ENCODE peak calls at places on chromosomes 1 and 21, in four cellular contexts. One of them, this sample, is unnamed.

GRCh38 chr1:62288669-62289068 is 30.6 kb downstream of the KANK4 start:
- DNase-seq in activated CD4-positive, alpha-beta T cell treated with anti-CD3 and anti-CD28 coated beads, Interleukin-2, amount 10 ng/mL, durations not matched to agents 24 days and 14 days: no peak
- DNase-seq in non-pigmented ciliary epithelial cell: no peak
- DNase-seq in H9: no peak
- DNase-seq in this sample: no peak

GRCh38 chr1:100597069-100597741 is 59.3 kb downstream of the GPR88 start:
- DNase-seq in activated CD4-positive, alpha-beta T cell treated with anti-CD3 and anti-CD28 coated beads, Interleukin-2, amount 10 ng/mL, durations not matched to agents 24 days and 14 days: no peak
- DNase-seq in non-pigmented ciliary epithelial cell: peak; percentile 83
- DNase-seq in H9: no peak
- DNase-seq in this sample: no peak

GRCh38 chr21:28639742-28640141 is 352.9 kb downstream of the LTN1 start:
- DNase-seq in activated CD4-positive, alpha-beta T cell treated with anti-CD3 and anti-CD28 coated beads, Interleukin-2, amount 10 ng/mL, durations not matched to agents 24 days and 14 days: no peak
- DNase-seq in non-pigmented ciliary epithelial cell: no peak
- DNase-seq in H9: no peak
- DNase-seq in this sample: no peak

GRCh38 chr1:166182281-166182680 is 15.5 kb upstream of the FAM78B start:
- DNase-seq in activated CD4-positive, alpha-beta T cell treated with anti-CD3 and anti-CD28 coated beads, Interleukin-2, amount 10 ng/mL, durations not matched to agents 24 days and 14 days: no peak
- DNase-seq in non-pigmented ciliary epithelial cell: no peak
- DNase-seq in H9: no peak
- DNase-seq in this sample: no peak

GRCh38 chr1:112767646-112768045 is 52.5 kb upstream of the PPM1J start:
- DNase-seq in activated CD4-positive, alpha-beta T cell treated with anti-CD3 and anti-CD28 coated beads, Interleukin-2, amount 10 ng/mL, durations not matched to agents 24 days and 14 days: no peak
- DNase-seq in non-pigmented ciliary epithelial cell: no peak
- DNase-seq in H9: no peak
- DNase-seq in this sample: no peak

GRCh38 chr1:31764307-31765040 is at the start of gene ADGRB2:
- DNase-seq in activated CD4-positive, alpha-beta T cell treated with anti-CD3 and anti-CD28 coated beads, Interleukin-2, amount 10 ng/mL, durations not matched to agents 24 days and 14 days: peak; percentile 74
- DNase-seq in non-pigmented ciliary epithelial cell: no peak
- DNase-seq in H9: peak; percentile 61
- DNase-seq in this sample: peak; percentile 94

GRCh38 chr1:199551967-199552565 is 475.4 kb upstream of the NR5A2 start:
- DNase-seq in activated CD4-positive, alpha-beta T cell treated with anti-CD3 and anti-CD28 coated beads, Interleukin-2, amount 10 ng/mL, durations not matched to agents 24 days and 14 days: peak; percentile 82
- DNase-seq in non-pigmented ciliary epithelial cell: peak; percentile 44
- DNase-seq in H9: no peak
- DNase-seq in this sample: peak; percentile 6

GRCh38 chr21:36288651-36289243 is 31.2 kb upstream of the MORC3 start:
- DNase-seq in activated CD4-positive, alpha-beta T cell treated with anti-CD3 and anti-CD28 coated beads, Interleukin-2, amount 10 ng/mL, durations not matched to agents 24 days and 14 days: no peak
- DNase-seq in non-pigmented ciliary epithelial cell: no peak
- DNase-seq in H9: no peak
- DNase-seq in this sample: no peak

GRCh38 chr21:46667191-46667734 is 31.8 kb downstream of the PRMT2 start:
- DNase-seq in activated CD4-positive, alpha-beta T cell treated with anti-CD3 and anti-CD28 coated beads, Interleukin-2, amount 10 ng/mL, durations not matched to agents 24 days and 14 days: peak; percentile 69
- DNase-seq in non-pigmented ciliary epithelial cell: no peak
- DNase-seq in H9: peak; percentile 54
- DNase-seq in this sample: peak; percentile 80

GRCh38 chr1:234970731-234971476 is 157.7 kb downstream of the TOMM20 start:
- DNase-seq in activated CD4-positive, alpha-beta T cell treated with anti-CD3 and anti-CD28 coated beads, Interleukin-2, amount 10 ng/mL, durations not matched to agents 24 days and 14 days: peak; percentile 77
- DNase-seq in non-pigmented ciliary epithelial cell: peak; percentile 95
- DNase-seq in H9: peak; percentile 70
- DNase-seq in this sample: peak; percentile 68

GRCh38 chr1:94746635-94747525 is 73.3 kb upstream of the SLC44A3 start:
- DNase-seq in activated CD4-positive, alpha-beta T cell treated with anti-CD3 and anti-CD28 coated beads, Interleukin-2, amount 10 ng/mL, durations not matched to agents 24 days and 14 days: no peak
- DNase-seq in non-pigmented ciliary epithelial cell: no peak
- DNase-seq in H9: no peak
- DNase-seq in this sample: no peak

GRCh38 chr1:38117444-38117887 is 70.9 kb upstream of the POU3F1 start:
- DNase-seq in activated CD4-positive, alpha-beta T cell treated with anti-CD3 and anti-CD28 coated beads, Interleukin-2, amount 10 ng/mL, durations not matched to agents 24 days and 14 days: no peak
- DNase-seq in non-pigmented ciliary epithelial cell: no peak
- DNase-seq in H9: no peak
- DNase-seq in this sample: peak; percentile 36

GRCh38 chr21:43611598-43612369 is 47.5 kb downstream of the HSF2BP start:
- DNase-seq in activated CD4-positive, alpha-beta T cell treated with anti-CD3 and anti-CD28 coated beads, Interleukin-2, amount 10 ng/mL, durations not matched to agents 24 days and 14 days: no peak
- DNase-seq in non-pigmented ciliary epithelial cell: no peak
- DNase-seq in H9: peak; percentile 73
- DNase-seq in this sample: peak; percentile 72

This sample was measured in H7.